ENCODE peak calls at places on chromosomes 6 and 20, in nine cellular contexts. V is prostate gland; Y is naive thymus-derived CD8-positive, alpha-beta T cell; W is heart right ventricle; L is choroid plexus epithelial cell; C is LHCN-M2; Q is activated T-cell treated with anti-CD3 and anti-CD28 coated beads, Interleukin-2, amount 50 U/mL, for 4 hours; O is KG1; D is amygdala. K is an unnamed sample.
A peak's percentile ranks its signal among the peaks of the same experiment; 100 is the strongest.

GRCh38 chr20:5529331-5530142 is 212.8 kb upstream of the PROKR2 start:
- DNase-seq in V (peak; percentile 76), Y (peak; percentile 84), W (peak; percentile 79), L (peak; percentile 87), C (peak; percentile 68), Q (peak; percentile 82), O (peak; percentile 75), D (peak; percentile 44), K (peak; percentile 86)

GRCh38 chr20:38685853-38686473 is 38.3 kb upstream of the SLC32A1 start:
- DNase-seq in V (peak; percentile 14), Y (peak; percentile 49), W (peak; percentile 32), L (peak; percentile 66), C (peak; percentile 38), Q (peak; percentile 9), O (no peak), D (no peak), K (no peak)

GRCh38 chr6:332671-333070 is 40.4 kb downstream of the DUSP22 start:
- DNase-seq in V (no peak), Y (no peak), W (no peak), L (peak; percentile 73), C (no peak), Q (no peak), O (no peak), D (no peak), K (no peak)

GRCh38 chr6:126660376-126660775 is 320.5 kb downstream of the CENPW start:
- DNase-seq in V (no peak), Y (no peak), W (no peak), L (no peak), C (no peak), Q (no peak), O (no peak), D (no peak), K (no peak)

GRCh38 chr20:44738779-44739477 is 6.7 kb upstream of the KCNK15 start:
- DNase-seq in V (peak; percentile 46), Y (no peak), W (peak; percentile 66), L (peak; percentile 82), C (peak; percentile 48), Q (no peak), O (no peak), D (peak; percentile 49), K (no peak)

GRCh38 chr20:37397076-37397953 is 51.4 kb downstream of the SRC start:
- DNase-seq in V (no peak), Y (no peak), W (no peak), L (peak; percentile 54), C (no peak), Q (no peak), O (no peak), D (no peak), K (no peak)

GRCh38 chr20:37166867-37167266 is 12.3 kb upstream of the RPN2 start:
- DNase-seq in V (no peak), Y (no peak), W (no peak), L (no peak), C (no peak), Q (no peak), O (no peak), D (no peak), K (no peak)

GRCh38 chr6:34027445-34027936 is 118.4 kb downstream of the GRM4 start:
- DNase-seq in V (peak; percentile 39), Y (peak; percentile 65), W (peak; percentile 9), L (peak; percentile 30), C (peak; percentile 30), Q (peak; percentile 67), O (peak; percentile 18), D (no peak), K (no peak)

GRCh38 chr6:14468656-14469321 is 351.2 kb downstream of the CD83 start:
- DNase-seq in V (no peak), Y (no peak), W (no peak), L (no peak), C (peak; percentile 32), Q (no peak), O (no peak), D (no peak), K (no peak)

GRCh38 chr6:168528457-168529095 is 87.6 kb downstream of the SMOC2 start:
- DNase-seq in V (no peak), Y (no peak), W (no peak), L (no peak), C (no peak), Q (no peak), O (no peak), D (no peak), K (no peak)

GRCh38 chr20:24755411-24755922 is 193.6 kb upstream of the CST7 start:
- DNase-seq in V (no peak), Y (no peak), W (no peak), L (peak; percentile 88), C (peak; percentile 73), Q (no peak), O (no peak), D (no peak), K (no peak)

GRCh38 chr20:44008806-44009678 is 94.4 kb downstream of the TOX2 start:
- DNase-seq in V (no peak), Y (no peak), W (no peak), L (no peak), C (no peak), Q (no peak), O (no peak), D (no peak), K (no peak)

GRCh38 chr6:50822078-50822476 is 3.4 kb downstream of the TFAP2B start:
- DNase-seq in V (no peak), Y (no peak), W (no peak), L (no peak), C (peak; percentile 11), Q (no peak), O (no peak), D (no peak), K (no peak)

GRCh38 chr6:96014846-96015245 is 928 bp upstream of the FUT9 start:
- DNase-seq in V (no peak), Y (no peak), W (no peak), L (no peak), C (no peak), Q (no peak), O (no peak), D (no peak), K (no peak)

GRCh38 chr6:14128017-14128416 is 10.4 kb downstream of the CD83 start:
- DNase-seq in V (no peak), Y (no peak), W (no peak), L (no peak), C (no peak), Q (no peak), O (no peak), D (no peak), K (no peak)

GRCh38 chr6:116373300-116373699 is 2.6 kb downstream of the DSE start:
- DNase-seq in V (no peak), Y (no peak), W (no peak), L (no peak), C (no peak), Q (no peak), O (no peak), D (no peak), K (no peak)

GRCh38 chr20:21527908-21528307 is 14.0 kb upstream of the NKX2-2 start:
- DNase-seq in V (no peak), Y (no peak), W (no peak), L (no peak), C (no peak), Q (no peak), O (no peak), D (no peak), K (no peak)

GRCh38 chr6:106715922-106716321 is 86.5 kb downstream of the QRSL1 start:
- DNase-seq in V (no peak), Y (no peak), W (no peak), L (no peak), C (no peak), Q (no peak), O (no peak), D (no peak), K (no peak)

GRCh38 chr20:53801609-53802370 is 208.2 kb upstream of the ZNF217 start:
- DNase-seq in V (no peak), Y (no peak), W (no peak), L (no peak), C (no peak), Q (no peak), O (no peak), D (no peak), K (no peak)

GRCh38 chr6:2651536-2651935 is 99.2 kb downstream of the MYLK4 start:
- DNase-seq in V (no peak), Y (no peak), W (no peak), L (no peak), C (no peak), Q (no peak), O (no peak), D (no peak), K (no peak)

GRCh38 chr6:117545161-117545595 is 57.1 kb downstream of the GOPC start:
- DNase-seq in V (no peak), Y (no peak), W (no peak), L (no peak), C (peak; percentile 27), Q (no peak), O (no peak), D (no peak), K (no peak)

GRCh38 chr6:106765496-106765895 is 136.1 kb downstream of the QRSL1 start:
- DNase-seq in V (no peak), Y (no peak), W (no peak), L (no peak), C (no peak), Q (no peak), O (no peak), D (no peak), K (no peak)

GRCh38 chr20:34540596-34541263 is 17.8 kb upstream of the MAP1LC3A start:
- DNase-seq in V (no peak), Y (no peak), W (no peak), L (no peak), C (no peak), Q (no peak), O (no peak), D (no peak), K (no peak)

GRCh38 chr20:33482581-33482980 is 7.3 kb upstream of the CBFA2T2 start:
- DNase-seq in V (no peak), Y (no peak), W (no peak), L (no peak), C (no peak), Q (no peak), O (no peak), D (no peak), K (no peak)

GRCh38 chr6:166677941-166678340 is 50.9 kb upstream of the RPS6KA2 start:
- DNase-seq in V (no peak), Y (no peak), W (no peak), L (no peak), C (no peak), Q (no peak), O (no peak), D (no peak), K (no peak)

GRCh38 chr6:17503051-17503450 is 97.1 kb upstream of the FAM8A1 start:
- DNase-seq in V (no peak), Y (no peak), W (no peak), L (no peak), C (no peak), Q (no peak), O (no peak), D (no peak), K (no peak)

GRCh38 chr6:145018027-145018426 is 717.3 kb downstream of the EPM2A start:
- DNase-seq in V (no peak), Y (no peak), W (no peak), L (no peak), C (no peak), Q (no peak), O (no peak), D (no peak), K (no peak)

GRCh38 chr6:132400641-132401119 is 595 bp downstream of the MOXD1 start:
- DNase-seq in V (no peak), Y (no peak), W (no peak), L (no peak), C (no peak), Q (no peak), O (no peak), D (no peak), K (no peak)

GRCh38 chr6:38091626-38092025 is 272.1 kb downstream of the ZFAND3 start:
- DNase-seq in V (no peak), Y (no peak), W (no peak), L (no peak), C (no peak), Q (no peak), O (no peak), D (no peak), K (peak; percentile 65)

K was measured in sigmoid colon.